ENCODE peak calls at places on chromosomes 4 and X, in six cellular contexts. One of them, this sample, is unnamed.

GRCh38 chr4:3766207-3766790 is at the start of gene ADRA2C:
- DNase-seq in thyroid gland: peak; percentile 24
- DNase-seq in transverse colon: no peak
- DNase-seq in upper lobe of left lung: no peak
- DNase-seq in CD4-positive, alpha-beta T cell: no peak
- DNase-seq in hepatocyte: peak; percentile 79
- DNase-seq in this sample: no peak

GRCh38 chrX:112769034-112769433 is 71.6 kb downstream of the AMOT start:
- DNase-seq in thyroid gland: no peak
- DNase-seq in hepatocyte: no peak
- DNase-seq in CD4-positive, alpha-beta T cell: no peak
- DNase-seq in transverse colon: no peak
- DNase-seq in upper lobe of left lung: no peak
- DNase-seq in this sample: no peak

GRCh38 chr4:140675599-140676231 is 80.5 kb downstream of the TBC1D9 start:
- DNase-seq in hepatocyte: no peak
- DNase-seq in upper lobe of left lung: no peak
- DNase-seq in thyroid gland: no peak
- DNase-seq in transverse colon: no peak
- DNase-seq in CD4-positive, alpha-beta T cell: no peak
- DNase-seq in this sample: no peak

GRCh38 chr4:32184186-32184585 is 1464.0 kb downstream of the PCDH7 start:
- DNase-seq in hepatocyte: no peak
- DNase-seq in CD4-positive, alpha-beta T cell: no peak
- DNase-seq in transverse colon: no peak
- DNase-seq in upper lobe of left lung: no peak
- DNase-seq in thyroid gland: no peak
- DNase-seq in this sample: no peak

GRCh38 chr4:107708225-107708624 is 11.8 kb downstream of the PAPSS1 start:
- DNase-seq in hepatocyte: no peak
- DNase-seq in upper lobe of left lung: no peak
- DNase-seq in transverse colon: no peak
- DNase-seq in CD4-positive, alpha-beta T cell: no peak
- DNase-seq in thyroid gland: no peak
- DNase-seq in this sample: no peak

GRCh38 chr4:146545102-146545501 is 23.4 kb upstream of the SLC10A7 start:
- DNase-seq in hepatocyte: peak; percentile 17
- DNase-seq in CD4-positive, alpha-beta T cell: no peak
- DNase-seq in thyroid gland: no peak
- DNase-seq in transverse colon: no peak
- DNase-seq in upper lobe of left lung: no peak
- DNase-seq in this sample: no peak

GRCh38 chrX:136781180-136781797 is 557 bp upstream of the ARHGEF6 start:
- DNase-seq in CD4-positive, alpha-beta T cell: no peak
- DNase-seq in thyroid gland: no peak
- DNase-seq in upper lobe of left lung: no peak
- DNase-seq in hepatocyte: no peak
- DNase-seq in transverse colon: no peak
- DNase-seq in this sample: no peak

GRCh38 chrX:29044802-29045201 is 457.6 kb downstream of the IL1RAPL1 start:
- DNase-seq in thyroid gland: no peak
- DNase-seq in transverse colon: no peak
- DNase-seq in upper lobe of left lung: no peak
- DNase-seq in hepatocyte: no peak
- DNase-seq in CD4-positive, alpha-beta T cell: no peak
- DNase-seq in this sample: no peak

GRCh38 chrX:12440245-12440644 is 302.0 kb downstream of the FRMPD4 start:
- DNase-seq in upper lobe of left lung: no peak
- DNase-seq in thyroid gland: no peak
- DNase-seq in hepatocyte: no peak
- DNase-seq in transverse colon: no peak
- DNase-seq in CD4-positive, alpha-beta T cell: no peak
- DNase-seq in this sample: no peak

GRCh38 chrX:2351999-2352995 is 148.5 kb downstream of the DHRSX start:
- DNase-seq in hepatocyte: peak; percentile 34
- DNase-seq in upper lobe of left lung: no peak
- DNase-seq in CD4-positive, alpha-beta T cell: no peak
- DNase-seq in thyroid gland: no peak
- DNase-seq in transverse colon: no peak
- DNase-seq in this sample: no peak

DNA sequence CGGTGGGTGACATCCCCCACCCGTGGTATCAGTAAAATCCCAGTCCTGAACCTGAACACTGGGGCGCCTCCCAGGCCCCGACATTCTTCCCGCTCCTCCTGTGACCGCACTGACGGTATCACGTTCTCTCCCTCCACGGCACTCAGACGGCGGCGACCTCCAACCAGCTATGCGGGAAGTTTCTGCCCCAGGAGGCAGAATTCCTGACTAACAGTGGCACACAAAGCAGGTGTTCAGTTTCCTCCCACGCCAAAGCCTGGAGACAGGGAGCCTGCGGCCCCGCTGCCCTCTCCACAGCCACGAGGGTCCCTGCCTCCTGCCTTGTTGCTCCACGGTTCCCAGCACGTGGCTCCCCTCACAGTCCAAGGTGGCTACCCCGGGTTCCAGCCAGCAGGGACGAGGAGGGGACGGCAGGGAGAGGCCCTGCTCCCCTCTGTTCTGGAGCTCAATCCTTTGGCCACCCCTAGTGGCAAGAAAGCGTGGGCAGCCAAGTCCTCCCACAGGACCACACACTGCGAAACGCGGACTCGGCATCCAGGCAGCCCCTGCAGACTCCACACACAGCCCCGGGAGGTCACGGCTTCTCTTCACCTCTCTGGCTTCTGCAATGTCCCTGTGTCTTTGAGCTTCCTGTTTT is 15.2 kb downstream of the CTBP1 start:
- DNase-seq in CD4-positive, alpha-beta T cell: peak; percentile 2
- DNase-seq in upper lobe of left lung: peak; percentile 59
- DNase-seq in thyroid gland: no peak
- DNase-seq in hepatocyte: peak; percentile 48
- DNase-seq in transverse colon: no peak
- DNase-seq in this sample: no peak
- H3K27ac ChIP-seq in CD4-positive, alpha-beta T cell: no peak overlapping the region
- H3K27ac ChIP-seq in upper lobe of left lung: peak overlapping the region; percentile 56
- H3K27ac ChIP-seq in thyroid gland: no peak overlapping the region
- H3K27ac ChIP-seq in hepatocyte: peak overlapping the region; percentile 80
- H3K27ac ChIP-seq in transverse colon: peak overlapping the region; percentile 47
- H3K27ac ChIP-seq in this sample: no peak overlapping the region

DNA sequence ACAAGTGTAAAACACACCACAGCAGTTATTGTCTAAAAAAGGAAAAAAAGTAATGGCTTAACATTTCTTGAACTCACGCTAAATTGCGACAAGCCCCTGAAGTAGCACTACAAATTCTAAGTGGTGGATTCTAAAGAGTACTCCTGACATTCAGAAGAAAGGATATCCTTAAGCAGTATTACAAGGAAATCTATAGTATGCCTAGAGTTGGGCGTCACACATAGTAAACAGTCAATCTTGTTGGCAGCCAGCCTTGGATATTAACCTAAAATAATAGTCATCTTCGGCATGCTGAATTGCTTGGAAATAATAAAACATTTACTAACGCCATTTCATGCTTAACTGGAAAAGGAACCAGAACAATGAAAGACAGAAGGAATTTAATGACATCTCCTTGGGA is 18.6 kb downstream of the ATP8A1 start:
- DNase-seq in upper lobe of left lung: no peak
- DNase-seq in thyroid gland: no peak
- DNase-seq in CD4-positive, alpha-beta T cell: no peak
- DNase-seq in hepatocyte: no peak
- DNase-seq in transverse colon: no peak
- DNase-seq in this sample: no peak
- H3K27ac ChIP-seq in upper lobe of left lung: no peak overlapping the region
- H3K27ac ChIP-seq in thyroid gland: no peak overlapping the region
- H3K27ac ChIP-seq in CD4-positive, alpha-beta T cell: no peak overlapping the region
- H3K27ac ChIP-seq in hepatocyte: no peak overlapping the region
- H3K27ac ChIP-seq in transverse colon: peak overlapping the region; percentile 41
- H3K27ac ChIP-seq in this sample: no peak overlapping the region

DNA sequence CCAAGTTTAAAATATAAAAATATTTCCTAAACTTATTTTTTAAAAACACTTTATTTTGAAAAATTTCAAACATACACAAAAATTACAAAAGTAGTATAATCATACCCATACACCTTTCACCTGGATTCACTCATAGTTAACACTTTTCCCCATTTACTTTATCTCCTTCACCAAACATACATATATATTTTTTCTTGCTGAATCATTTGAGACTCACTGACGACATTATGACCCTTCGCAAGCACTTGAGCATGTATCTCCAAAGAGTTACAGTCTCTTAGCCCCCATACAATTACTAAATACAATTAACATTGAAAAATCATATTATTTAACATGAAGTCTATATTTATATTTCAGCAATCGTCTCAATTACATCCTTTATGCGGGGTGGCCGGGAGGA is 19.8 kb downstream of the RXFP1 start:
- DNase-seq in CD4-positive, alpha-beta T cell: no peak
- DNase-seq in transverse colon: no peak
- DNase-seq in thyroid gland: no peak
- DNase-seq in hepatocyte: no peak
- DNase-seq in upper lobe of left lung: no peak
- DNase-seq in this sample: no peak
- H3K27ac ChIP-seq in CD4-positive, alpha-beta T cell: no peak overlapping the region
- H3K27ac ChIP-seq in transverse colon: no peak overlapping the region
- H3K27ac ChIP-seq in thyroid gland: no peak overlapping the region
- H3K27ac ChIP-seq in hepatocyte: no peak overlapping the region
- H3K27ac ChIP-seq in upper lobe of left lung: no peak overlapping the region
- H3K27ac ChIP-seq in this sample: no peak overlapping the region

GRCh38 chr4:87089368-87089767 is 131.1 kb downstream of the KLHL8 start:
- DNase-seq in CD4-positive, alpha-beta T cell: no peak
- DNase-seq in upper lobe of left lung: no peak
- DNase-seq in hepatocyte: no peak
- DNase-seq in thyroid gland: no peak
- DNase-seq in transverse colon: no peak
- DNase-seq in this sample: no peak

GRCh38 chr4:87090305-87090704 is 130.1 kb downstream of the KLHL8 start:
- DNase-seq in hepatocyte: no peak
- DNase-seq in thyroid gland: no peak
- DNase-seq in transverse colon: no peak
- DNase-seq in upper lobe of left lung: no peak
- DNase-seq in CD4-positive, alpha-beta T cell: no peak
- DNase-seq in this sample: no peak

GRCh38 chr4:87097075-87097474 is 123.3 kb downstream of the KLHL8 start:
- DNase-seq in CD4-positive, alpha-beta T cell: no peak
- DNase-seq in transverse colon: peak; percentile 28
- DNase-seq in upper lobe of left lung: no peak
- DNase-seq in hepatocyte: no peak
- DNase-seq in thyroid gland: no peak
- DNase-seq in this sample: no peak

GRCh38 chr4:87092389-87093141 is 127.9 kb downstream of the KLHL8 start:
- DNase-seq in CD4-positive, alpha-beta T cell: no peak
- DNase-seq in upper lobe of left lung: no peak
- DNase-seq in thyroid gland: peak; percentile 98
- DNase-seq in hepatocyte: peak; percentile 82
- DNase-seq in transverse colon: peak; percentile 77
- DNase-seq in this sample: no peak

GRCh38 chr4:87093443-87094123 is 126.8 kb downstream of the KLHL8 start:
- DNase-seq in CD4-positive, alpha-beta T cell: peak; percentile 30
- DNase-seq in thyroid gland: peak; percentile 33
- DNase-seq in upper lobe of left lung: no peak
- DNase-seq in transverse colon: no peak
- DNase-seq in hepatocyte: peak; percentile 65
- DNase-seq in this sample: peak; percentile 15
- H3K27ac ChIP-seq in CD4-positive, alpha-beta T cell: no peak overlapping the region
- H3K27ac ChIP-seq in thyroid gland: peak overlapping the region; percentile 75
- H3K27ac ChIP-seq in upper lobe of left lung: peak overlapping the region; percentile 15
- H3K27ac ChIP-seq in transverse colon: peak overlapping the region; percentile 34
- H3K27ac ChIP-seq in hepatocyte: peak overlapping the region; percentile 50
- H3K27ac ChIP-seq in this sample: no peak overlapping the region

GRCh38 chr4:54685810-54686209 is 28.1 kb downstream of the KIT start:
- DNase-seq in transverse colon: no peak
- DNase-seq in thyroid gland: no peak
- DNase-seq in hepatocyte: no peak
- DNase-seq in upper lobe of left lung: no peak
- DNase-seq in CD4-positive, alpha-beta T cell: no peak
- DNase-seq in this sample: no peak

GRCh38 chr4:54683616-54684346 is 26.0 kb downstream of the KIT start:
- DNase-seq in CD4-positive, alpha-beta T cell: peak; percentile 36
- DNase-seq in upper lobe of left lung: no peak
- DNase-seq in hepatocyte: no peak
- DNase-seq in transverse colon: no peak
- DNase-seq in thyroid gland: peak; percentile 29
- DNase-seq in this sample: no peak

GRCh38 chr4:54687887-54688841 is 30.4 kb downstream of the KIT start:
- DNase-seq in thyroid gland: peak; percentile 81
- DNase-seq in upper lobe of left lung: no peak
- DNase-seq in hepatocyte: no peak
- DNase-seq in CD4-positive, alpha-beta T cell: no peak
- DNase-seq in transverse colon: no peak
- DNase-seq in this sample: peak; percentile 19
- H3K27ac ChIP-seq in thyroid gland: peak overlapping the region; percentile 39
- H3K27ac ChIP-seq in upper lobe of left lung: no peak overlapping the region
- H3K27ac ChIP-seq in hepatocyte: no peak overlapping the region
- H3K27ac ChIP-seq in CD4-positive, alpha-beta T cell: no peak overlapping the region
- H3K27ac ChIP-seq in transverse colon: no peak overlapping the region
- H3K27ac ChIP-seq in this sample: no peak overlapping the region

GRCh38 chrX:129982300-129983246 is at the start of gene BCORL1:
- DNase-seq in CD4-positive, alpha-beta T cell: peak; percentile 84
- DNase-seq in transverse colon: peak; percentile 91
- DNase-seq in thyroid gland: peak; percentile 91
- DNase-seq in upper lobe of left lung: peak; percentile 95
- DNase-seq in hepatocyte: peak; percentile 93
- DNase-seq in this sample: peak; percentile 88
- H3K27ac ChIP-seq in CD4-positive, alpha-beta T cell: no peak within 1 kb of the TSS
- H3K27ac ChIP-seq in transverse colon: peak within 1 kb of the TSS; percentile 60
- H3K27ac ChIP-seq in thyroid gland: no peak within 1 kb of the TSS
- H3K27ac ChIP-seq in upper lobe of left lung: no peak within 1 kb of the TSS
- H3K27ac ChIP-seq in hepatocyte: peak within 1 kb of the TSS; percentile 60
- H3K27ac ChIP-seq in this sample: peak within 1 kb of the TSS; percentile 42